ENCODE peak calls at places on chromosomes 13 and 19, in ten cellular contexts. One of them, this sample, is unnamed.

GRCh38 chr13:109945206-109945960 is 159.0 kb upstream of the IRS2 start:
- DNase-seq in uterus: no peak
- DNase-seq in gastrocnemius medialis: no peak
- DNase-seq in lower leg skin: no peak
- DNase-seq in Peyer's patch: no peak
- DNase-seq in body of pancreas: no peak
- DNase-seq in H54: peak
- DNase-seq in esophagus squamous epithelium: no peak
- DNase-seq in stomach: no peak
- DNase-seq in GM12891: no peak
- DNase-seq in this sample: no peak

GRCh38 chr19:35565016-35565856 is 1.8 kb upstream of the ATP4A start:
- DNase-seq in esophagus squamous epithelium: no peak
- DNase-seq in gastrocnemius medialis: no peak
- DNase-seq in H54: no peak
- DNase-seq in GM12891: no peak
- DNase-seq in body of pancreas: peak
- DNase-seq in Peyer's patch: no peak
- DNase-seq in uterus: no peak
- DNase-seq in stomach: no peak
- DNase-seq in lower leg skin: no peak
- DNase-seq in this sample: no peak

GRCh38 chr19:19342086-19343015 is 21.7 kb downstream of the MAU2 start:
- DNase-seq in esophagus squamous epithelium: no peak
- DNase-seq in uterus: peak
- DNase-seq in lower leg skin: no peak
- DNase-seq in H54: peak
- DNase-seq in GM12891: no peak
- DNase-seq in stomach: peak
- DNase-seq in Peyer's patch: peak
- DNase-seq in body of pancreas: peak
- DNase-seq in gastrocnemius medialis: peak
- DNase-seq in this sample: peak

GRCh38 chr19:46205183-46205984 is 24.2 kb upstream of the IGFL1 start:
- DNase-seq in esophagus squamous epithelium: no peak
- DNase-seq in stomach: no peak
- DNase-seq in body of pancreas: no peak
- DNase-seq in H54: no peak
- DNase-seq in Peyer's patch: no peak
- DNase-seq in uterus: no peak
- DNase-seq in GM12891: no peak
- DNase-seq in gastrocnemius medialis: no peak
- DNase-seq in lower leg skin: no peak
- DNase-seq in this sample: no peak

GRCh38 chr19:44890366-44891015 is 563 bp upstream of the TOMM40 start:
- DNase-seq in body of pancreas: no peak
- DNase-seq in GM12891: peak
- DNase-seq in Peyer's patch: no peak
- DNase-seq in lower leg skin: no peak
- DNase-seq in H54: peak
- DNase-seq in gastrocnemius medialis: peak
- DNase-seq in uterus: no peak
- DNase-seq in stomach: no peak
- DNase-seq in esophagus squamous epithelium: peak
- DNase-seq in this sample: peak

GRCh38 chr19:29410974-29411615 is 114.7 kb upstream of the VSTM2B start:
- DNase-seq in lower leg skin: no peak
- DNase-seq in H54: no peak
- DNase-seq in stomach: no peak
- DNase-seq in esophagus squamous epithelium: no peak
- DNase-seq in Peyer's patch: no peak
- DNase-seq in uterus: peak
- DNase-seq in gastrocnemius medialis: no peak
- DNase-seq in body of pancreas: no peak
- DNase-seq in GM12891: no peak
- DNase-seq in this sample: no peak

GRCh38 chr19:55585658-55586339 is 5.2 kb upstream of the ZNF579 start:
- DNase-seq in esophagus squamous epithelium: no peak
- DNase-seq in gastrocnemius medialis: no peak
- DNase-seq in GM12891: no peak
- DNase-seq in body of pancreas: peak
- DNase-seq in stomach: peak
- DNase-seq in uterus: peak
- DNase-seq in H54: peak
- DNase-seq in lower leg skin: peak
- DNase-seq in Peyer's patch: peak
- DNase-seq in this sample: no peak

GRCh38 chr19:872266-872951 is 12.9 kb downstream of the CFD start:
- DNase-seq in body of pancreas: no peak
- DNase-seq in esophagus squamous epithelium: peak
- DNase-seq in lower leg skin: peak
- DNase-seq in uterus: peak
- DNase-seq in Peyer's patch: peak
- DNase-seq in H54: peak
- DNase-seq in GM12891: peak
- DNase-seq in gastrocnemius medialis: peak
- DNase-seq in stomach: peak
- DNase-seq in this sample: peak

GRCh38 chr13:74250738-74251190 is 116.6 kb upstream of the KLF12 start:
- DNase-seq in body of pancreas: no peak
- DNase-seq in GM12891: no peak
- DNase-seq in esophagus squamous epithelium: no peak
- DNase-seq in lower leg skin: no peak
- DNase-seq in Peyer's patch: no peak
- DNase-seq in gastrocnemius medialis: no peak
- DNase-seq in uterus: no peak
- DNase-seq in H54: no peak
- DNase-seq in stomach: no peak
- DNase-seq in this sample: no peak

GRCh38 chr13:46622918-46623256 is 69.9 kb downstream of the LRCH1 start:
- DNase-seq in stomach: no peak
- DNase-seq in esophagus squamous epithelium: no peak
- DNase-seq in gastrocnemius medialis: no peak
- DNase-seq in GM12891: no peak
- DNase-seq in lower leg skin: no peak
- DNase-seq in uterus: peak
- DNase-seq in H54: no peak
- DNase-seq in body of pancreas: no peak
- DNase-seq in Peyer's patch: no peak
- DNase-seq in this sample: no peak

GRCh38 chr19:24099829-24100228 is 12.8 kb downstream of the ZNF254 start:
- DNase-seq in stomach: no peak
- DNase-seq in uterus: no peak
- DNase-seq in GM12891: no peak
- DNase-seq in esophagus squamous epithelium: no peak
- DNase-seq in body of pancreas: no peak
- DNase-seq in Peyer's patch: no peak
- DNase-seq in gastrocnemius medialis: no peak
- DNase-seq in lower leg skin: no peak
- DNase-seq in H54: no peak
- DNase-seq in this sample: no peak

GRCh38 chr19:2811735-2812413 is 7.8 kb upstream of the ZNF554 start:
- DNase-seq in H54: no peak
- DNase-seq in lower leg skin: no peak
- DNase-seq in esophagus squamous epithelium: no peak
- DNase-seq in stomach: no peak
- DNase-seq in uterus: no peak
- DNase-seq in body of pancreas: no peak
- DNase-seq in Peyer's patch: peak
- DNase-seq in GM12891: peak
- DNase-seq in gastrocnemius medialis: peak
- DNase-seq in this sample: no peak

DNA sequence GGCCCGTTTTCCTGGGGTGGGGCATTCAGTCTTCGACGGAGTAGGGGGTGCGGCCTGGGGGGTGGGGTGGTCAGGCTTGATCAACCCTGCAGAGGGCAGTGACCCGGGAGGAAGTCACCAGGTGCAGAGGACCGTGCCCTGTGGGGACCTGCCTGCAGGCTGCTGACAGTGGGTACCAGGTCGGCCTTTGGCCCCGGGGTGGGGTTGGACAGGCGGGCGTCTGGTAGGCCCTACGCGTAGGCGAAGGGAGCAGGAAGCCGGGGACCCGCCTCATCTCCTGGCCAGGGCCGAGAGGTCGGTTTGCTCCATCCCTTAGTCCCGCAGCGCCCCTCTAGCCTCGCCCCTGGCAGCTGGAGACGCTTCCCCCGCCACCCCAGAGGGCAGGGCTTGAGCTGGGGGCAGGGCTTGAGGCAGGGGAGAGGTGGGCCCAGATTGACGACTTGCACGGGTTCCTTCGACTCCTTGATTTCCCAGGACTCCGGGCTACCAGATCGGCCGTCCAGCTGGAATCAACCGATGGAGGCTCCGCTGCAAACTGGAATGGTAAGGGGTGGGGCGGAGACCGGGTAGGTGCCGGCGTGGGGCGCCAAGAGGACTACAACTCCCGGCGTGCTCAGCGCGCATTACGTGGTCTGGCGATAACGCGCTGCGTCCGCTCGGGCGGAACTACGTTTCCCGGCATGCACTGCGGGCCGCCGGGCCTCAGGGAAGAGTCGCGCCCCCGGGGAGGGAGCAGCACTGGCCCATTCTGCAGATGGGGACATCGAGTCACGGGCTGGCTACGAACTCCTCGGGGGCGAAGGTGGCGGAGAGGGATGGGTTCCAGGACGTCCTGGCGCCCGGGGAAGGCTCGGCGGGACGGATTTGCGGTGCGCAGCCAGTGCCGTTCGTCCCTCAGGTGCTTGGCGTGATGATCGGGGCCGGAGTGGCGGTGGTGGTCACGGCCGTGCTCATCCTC is at the start of gene PNPLA6:
- DNase-seq in gastrocnemius medialis: peak
- DNase-seq in stomach: peak
- DNase-seq in GM12891: peak
- DNase-seq in lower leg skin: peak
- DNase-seq in esophagus squamous epithelium: peak
- DNase-seq in uterus: peak
- DNase-seq in body of pancreas: peak
- DNase-seq in H54: peak
- DNase-seq in Peyer's patch: peak
- DNase-seq in this sample: peak
- TF ChIP-seq POLR2A in gastrocnemius medialis: peak
- TF ChIP-seq POLR2A in stomach: peak
- TF ChIP-seq POLR2A in GM12891: no peak
- TF ChIP-seq POLR2A in lower leg skin: no peak
- TF ChIP-seq POLR2A in esophagus squamous epithelium: peak
- TF ChIP-seq POLR2A in uterus: peak
- TF ChIP-seq POLR2A in body of pancreas: peak
- TF ChIP-seq POLR2A in H54: peak
- TF ChIP-seq POLR2A in Peyer's patch: peak
- TF ChIP-seq POLR2A in this sample: peak

GRCh38 chr13:19864339-19865309 is 1.2 kb upstream of the ZMYM5 start:
- DNase-seq in lower leg skin: peak
- DNase-seq in H54: peak
- DNase-seq in Peyer's patch: peak
- DNase-seq in stomach: peak
- DNase-seq in esophagus squamous epithelium: peak
- DNase-seq in uterus: peak
- DNase-seq in gastrocnemius medialis: peak
- DNase-seq in GM12891: peak
- DNase-seq in body of pancreas: peak
- DNase-seq in this sample: peak
- TF ChIP-seq POLR2A in lower leg skin: no peak
- TF ChIP-seq POLR2A in H54: peak
- TF ChIP-seq POLR2A in Peyer's patch: peak
- TF ChIP-seq POLR2A in stomach: no peak
- TF ChIP-seq POLR2A in esophagus squamous epithelium: peak
- TF ChIP-seq POLR2A in uterus: no peak
- TF ChIP-seq POLR2A in gastrocnemius medialis: no peak
- TF ChIP-seq POLR2A in GM12891: peak
- TF ChIP-seq POLR2A in body of pancreas: no peak
- TF ChIP-seq POLR2A in this sample: peak

DNA sequence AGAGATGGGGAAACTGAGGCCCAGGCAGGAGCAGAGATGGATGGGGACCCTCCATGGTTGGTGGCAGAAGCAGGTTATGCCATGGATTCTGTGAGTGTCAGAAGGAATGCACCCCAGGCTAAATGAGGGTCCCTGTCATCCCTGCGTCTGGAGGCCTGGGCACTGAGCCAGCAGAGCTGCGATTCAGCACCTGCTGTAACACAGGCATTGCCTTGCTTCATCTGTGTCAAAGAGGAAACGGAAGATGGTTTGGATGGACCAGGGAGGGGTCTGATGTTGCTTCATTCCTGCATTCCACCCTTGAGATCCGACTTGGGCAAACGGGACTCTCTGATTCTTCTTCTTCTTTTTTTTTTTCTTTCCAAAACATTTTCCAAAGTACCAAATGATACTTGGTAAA is 1.2 kb downstream of the C5AR1 start:
- DNase-seq in Peyer's patch: no peak
- DNase-seq in H54: no peak
- DNase-seq in uterus: no peak
- DNase-seq in esophagus squamous epithelium: no peak
- DNase-seq in gastrocnemius medialis: no peak
- DNase-seq in lower leg skin: peak
- DNase-seq in stomach: peak
- DNase-seq in GM12891: no peak
- DNase-seq in body of pancreas: no peak
- DNase-seq in this sample: no peak
- TF ChIP-seq POLR2A in Peyer's patch: no peak
- TF ChIP-seq POLR2A in H54: no peak
- TF ChIP-seq POLR2A in uterus: no peak
- TF ChIP-seq POLR2A in esophagus squamous epithelium: no peak
- TF ChIP-seq POLR2A in gastrocnemius medialis: no peak
- TF ChIP-seq POLR2A in lower leg skin: no peak
- TF ChIP-seq POLR2A in stomach: no peak
- TF ChIP-seq POLR2A in GM12891: no peak
- TF ChIP-seq POLR2A in body of pancreas: no peak
- TF ChIP-seq POLR2A in this sample: no peak

GRCh38 chr19:16327131-16327450 is 2.5 kb downstream of the KLF2 start:
- DNase-seq in gastrocnemius medialis: no peak
- DNase-seq in stomach: no peak
- DNase-seq in Peyer's patch: no peak
- DNase-seq in body of pancreas: no peak
- DNase-seq in H54: no peak
- DNase-seq in GM12891: no peak
- DNase-seq in esophagus squamous epithelium: no peak
- DNase-seq in uterus: no peak
- DNase-seq in lower leg skin: no peak
- DNase-seq in this sample: no peak

GRCh38 chr19:16327911-16328823 is 3.5 kb downstream of the KLF2 start:
- DNase-seq in Peyer's patch: no peak
- DNase-seq in gastrocnemius medialis: peak
- DNase-seq in stomach: peak
- DNase-seq in uterus: peak
- DNase-seq in lower leg skin: peak
- DNase-seq in body of pancreas: peak
- DNase-seq in esophagus squamous epithelium: no peak
- DNase-seq in H54: no peak
- DNase-seq in GM12891: no peak
- DNase-seq in this sample: peak

GRCh38 chr19:16327501-16327900 is 2.9 kb downstream of the KLF2 start:
- DNase-seq in esophagus squamous epithelium: no peak
- DNase-seq in lower leg skin: no peak
- DNase-seq in GM12891: no peak
- DNase-seq in H54: no peak
- DNase-seq in uterus: no peak
- DNase-seq in body of pancreas: no peak
- DNase-seq in Peyer's patch: no peak
- DNase-seq in gastrocnemius medialis: no peak
- DNase-seq in stomach: no peak
- DNase-seq in this sample: no peak

GRCh38 chr19:16330368-16330801 is 5.8 kb downstream of the KLF2 start:
- DNase-seq in H54: peak
- DNase-seq in gastrocnemius medialis: peak
- DNase-seq in body of pancreas: peak
- DNase-seq in lower leg skin: peak
- DNase-seq in Peyer's patch: peak
- DNase-seq in stomach: peak
- DNase-seq in uterus: peak
- DNase-seq in esophagus squamous epithelium: peak
- DNase-seq in GM12891: peak
- DNase-seq in this sample: peak

GRCh38 chr19:16328824-16329482 is 4.3 kb downstream of the KLF2 start:
- DNase-seq in lower leg skin: no peak
- DNase-seq in H54: no peak
- DNase-seq in gastrocnemius medialis: no peak
- DNase-seq in Peyer's patch: no peak
- DNase-seq in stomach: no peak
- DNase-seq in esophagus squamous epithelium: no peak
- DNase-seq in GM12891: no peak
- DNase-seq in uterus: no peak
- DNase-seq in body of pancreas: no peak
- DNase-seq in this sample: peak
- TF ChIP-seq POLR2A in lower leg skin: no peak
- TF ChIP-seq POLR2A in H54: peak
- TF ChIP-seq POLR2A in gastrocnemius medialis: no peak
- TF ChIP-seq POLR2A in Peyer's patch: no peak
- TF ChIP-seq POLR2A in stomach: no peak
- TF ChIP-seq POLR2A in esophagus squamous epithelium: no peak
- TF ChIP-seq POLR2A in GM12891: no peak
- TF ChIP-seq POLR2A in uterus: no peak
- TF ChIP-seq POLR2A in body of pancreas: no peak
- TF ChIP-seq POLR2A in this sample: no peak